ENCODE peak calls at places on chromosomes 7 and 10, in seven cellular contexts. One of them, this sample, is unnamed.

GRCh38 chr7:150489812-150490211 is 24.9 kb upstream of the GIMAP7 start:
- DNase-seq in HepG2: no peak
- DNase-seq in HCT116: no peak
- DNase-seq in SK-N-SH: no peak
- DNase-seq in K562: no peak
- DNase-seq in H1: no peak
- DNase-seq in GM12878: no peak
- DNase-seq in this sample: no peak

GRCh38 chr10:51095444-51095843 is 21.2 kb downstream of the PRKG1 start:
- DNase-seq in HepG2: no peak
- DNase-seq in HCT116: no peak
- DNase-seq in SK-N-SH: no peak
- DNase-seq in K562: no peak
- DNase-seq in H1: no peak
- DNase-seq in GM12878: no peak
- DNase-seq in this sample: no peak

GRCh38 chr10:122232781-122233180 is 38.3 kb upstream of the BTBD16 start:
- DNase-seq in HepG2: no peak
- DNase-seq in HCT116: no peak
- DNase-seq in SK-N-SH: no peak
- DNase-seq in K562: no peak
- DNase-seq in H1: no peak
- DNase-seq in GM12878: no peak
- DNase-seq in this sample: no peak

GRCh38 chr10:72756674-72757385 is 64.9 kb downstream of the MCU start:
- DNase-seq in HepG2: no peak
- DNase-seq in HCT116: no peak
- DNase-seq in SK-N-SH: no peak
- DNase-seq in K562: no peak
- DNase-seq in H1: no peak
- DNase-seq in GM12878: no peak
- DNase-seq in this sample: no peak

GRCh38 chr7:45881759-45882464 is 6.4 kb upstream of the IGFBP1 start:
- DNase-seq in HepG2: peak; percentile 98
- DNase-seq in HCT116: no peak
- DNase-seq in SK-N-SH: no peak
- DNase-seq in K562: no peak
- DNase-seq in H1: no peak
- DNase-seq in GM12878: no peak
- DNase-seq in this sample: no peak

GRCh38 chr7:27191716-27192545 is 6.9 kb upstream of the HOXA11 start:
- DNase-seq in HepG2: no peak
- DNase-seq in HCT116: no peak
- DNase-seq in SK-N-SH: no peak
- DNase-seq in K562: no peak
- DNase-seq in H1: peak; percentile 72
- DNase-seq in GM12878: no peak
- DNase-seq in this sample: no peak

GRCh38 chr10:24349379-24350110 is 140.6 kb downstream of the KIAA1217 start:
- DNase-seq in HepG2: no peak
- DNase-seq in HCT116: no peak
- DNase-seq in SK-N-SH: no peak
- DNase-seq in K562: no peak
- DNase-seq in H1: no peak
- DNase-seq in GM12878: no peak
- DNase-seq in this sample: no peak

GRCh38 chr7:140010194-140010895 is 52.4 kb downstream of the PARP12 start:
- DNase-seq in HepG2: no peak
- DNase-seq in HCT116: no peak
- DNase-seq in SK-N-SH: peak; percentile 93
- DNase-seq in K562: no peak
- DNase-seq in H1: no peak
- DNase-seq in GM12878: no peak
- DNase-seq in this sample: no peak

GRCh38 chr7:19939746-19940145 is 166.3 kb upstream of the TMEM196 start:
- DNase-seq in HepG2: no peak
- DNase-seq in HCT116: no peak
- DNase-seq in SK-N-SH: no peak
- DNase-seq in K562: no peak
- DNase-seq in H1: no peak
- DNase-seq in GM12878: no peak
- DNase-seq in this sample: no peak

GRCh38 chr7:99551329-99551728 is 585 bp downstream of the FAM200A start:
- DNase-seq in HepG2: no peak
- DNase-seq in HCT116: no peak
- DNase-seq in SK-N-SH: peak; percentile 57
- DNase-seq in K562: no peak
- DNase-seq in H1: no peak
- DNase-seq in GM12878: no peak
- DNase-seq in this sample: no peak

GRCh38 chr7:137592232-137592896 is 248.8 kb upstream of the PTN start:
- DNase-seq in HepG2: peak; percentile 46
- DNase-seq in HCT116: peak; percentile 22
- DNase-seq in SK-N-SH: peak; percentile 74
- DNase-seq in K562: peak; percentile 76
- DNase-seq in H1: peak; percentile 62
- DNase-seq in GM12878: no peak
- DNase-seq in this sample: peak; percentile 78

GRCh38 chr10:103923502-103923901 is 5.5 kb upstream of the STN1 start:
- DNase-seq in HepG2: peak; percentile 37
- DNase-seq in HCT116: no peak
- DNase-seq in SK-N-SH: no peak
- DNase-seq in K562: no peak
- DNase-seq in H1: no peak
- DNase-seq in GM12878: no peak
- DNase-seq in this sample: no peak

GRCh38 chr10:103977204-103977603 is 10.3 kb downstream of the SLK start:
- DNase-seq in HepG2: no peak
- DNase-seq in HCT116: no peak
- DNase-seq in SK-N-SH: no peak
- DNase-seq in K562: no peak
- DNase-seq in H1: no peak
- DNase-seq in GM12878: no peak
- DNase-seq in this sample: no peak

GRCh38 chr10:102620138-102620591 is 24.1 kb upstream of the TRIM8 start:
- DNase-seq in HepG2: no peak
- DNase-seq in HCT116: no peak
- DNase-seq in SK-N-SH: no peak
- DNase-seq in K562: no peak
- DNase-seq in H1: no peak
- DNase-seq in GM12878: no peak
- DNase-seq in this sample: no peak

GRCh38 chr10:47403401-47404318 is 19.6 kb upstream of the ZNF488 start:
- DNase-seq in HepG2: no peak
- DNase-seq in HCT116: no peak
- DNase-seq in SK-N-SH: no peak
- DNase-seq in K562: no peak
- DNase-seq in H1: peak; percentile 50
- DNase-seq in GM12878: no peak
- DNase-seq in this sample: no peak

GRCh38 chr7:29239638-29240037 is 45.1 kb downstream of the CHN2 start:
- DNase-seq in HepG2: no peak
- DNase-seq in HCT116: no peak
- DNase-seq in SK-N-SH: no peak
- DNase-seq in K562: peak; percentile 28
- DNase-seq in H1: peak; percentile 58
- DNase-seq in GM12878: no peak
- DNase-seq in this sample: no peak

GRCh38 chr7:670501-671390 is 55.8 kb upstream of the DNAAF5 start:
- DNase-seq in HepG2: no peak
- DNase-seq in HCT116: no peak
- DNase-seq in SK-N-SH: no peak
- DNase-seq in K562: no peak
- DNase-seq in H1: no peak
- DNase-seq in GM12878: no peak
- DNase-seq in this sample: no peak

GRCh38 chr7:665751-666453 is 60.6 kb upstream of the DNAAF5 start:
- DNase-seq in HepG2: no peak
- DNase-seq in HCT116: no peak
- DNase-seq in SK-N-SH: peak; percentile 88
- DNase-seq in K562: no peak
- DNase-seq in H1: peak; percentile 73
- DNase-seq in GM12878: no peak
- DNase-seq in this sample: no peak

GRCh38 chr7:666454-667292 is 59.8 kb upstream of the DNAAF5 start:
- DNase-seq in HepG2: no peak
- DNase-seq in HCT116: no peak
- DNase-seq in SK-N-SH: no peak
- DNase-seq in K562: no peak
- DNase-seq in H1: no peak
- DNase-seq in GM12878: no peak
- DNase-seq in this sample: no peak

GRCh38 chr7:668958-669357 is 57.5 kb upstream of the DNAAF5 start:
- DNase-seq in HepG2: no peak
- DNase-seq in HCT116: no peak
- DNase-seq in SK-N-SH: no peak
- DNase-seq in K562: no peak
- DNase-seq in H1: no peak
- DNase-seq in GM12878: no peak
- DNase-seq in this sample: no peak

GRCh38 chr7:668139-668871 is 58.2 kb upstream of the DNAAF5 start:
- DNase-seq in HepG2: no peak
- DNase-seq in HCT116: no peak
- DNase-seq in SK-N-SH: no peak
- DNase-seq in K562: no peak
- DNase-seq in H1: no peak
- DNase-seq in GM12878: no peak
- DNase-seq in this sample: no peak
- TF ChIP-seq JUND in HepG2: no peak
- TF ChIP-seq JUND in HCT116: no peak
- TF ChIP-seq JUND in SK-N-SH: no peak
- TF ChIP-seq JUND in K562: no peak
- TF ChIP-seq JUND in H1: no peak
- TF ChIP-seq JUND in GM12878: no peak
- TF ChIP-seq JUND in this sample: no peak

DNA sequence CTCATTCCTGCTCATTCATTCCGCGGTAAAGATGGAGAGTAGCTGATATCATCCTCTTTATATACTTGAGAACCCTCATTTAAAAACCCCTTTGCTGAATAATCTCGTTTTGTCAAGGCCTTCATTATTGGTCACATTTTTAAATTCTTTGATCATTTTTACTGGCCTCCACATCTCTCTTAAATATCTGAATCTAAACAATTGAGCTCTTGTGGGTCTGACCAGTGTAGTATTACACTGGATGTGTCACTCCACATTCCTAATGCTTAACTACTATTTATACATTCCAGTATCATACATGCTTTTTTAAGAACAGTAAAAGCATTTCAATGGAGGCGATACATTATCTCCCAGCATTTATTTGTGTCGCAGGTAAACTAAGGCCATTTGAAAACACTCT is 12.6 kb upstream of the PRPS1L1 start:
- DNase-seq in HepG2: no peak
- DNase-seq in HCT116: no peak
- DNase-seq in SK-N-SH: no peak
- DNase-seq in K562: no peak
- DNase-seq in H1: no peak
- DNase-seq in GM12878: no peak
- DNase-seq in this sample: no peak
- TF ChIP-seq JUND in HepG2: no peak
- TF ChIP-seq JUND in HCT116: no peak
- TF ChIP-seq JUND in SK-N-SH: peak; percentile 71
- TF ChIP-seq JUND in K562: no peak
- TF ChIP-seq JUND in H1: no peak
- TF ChIP-seq JUND in GM12878: no peak
- TF ChIP-seq JUND in this sample: no peak

DNA sequence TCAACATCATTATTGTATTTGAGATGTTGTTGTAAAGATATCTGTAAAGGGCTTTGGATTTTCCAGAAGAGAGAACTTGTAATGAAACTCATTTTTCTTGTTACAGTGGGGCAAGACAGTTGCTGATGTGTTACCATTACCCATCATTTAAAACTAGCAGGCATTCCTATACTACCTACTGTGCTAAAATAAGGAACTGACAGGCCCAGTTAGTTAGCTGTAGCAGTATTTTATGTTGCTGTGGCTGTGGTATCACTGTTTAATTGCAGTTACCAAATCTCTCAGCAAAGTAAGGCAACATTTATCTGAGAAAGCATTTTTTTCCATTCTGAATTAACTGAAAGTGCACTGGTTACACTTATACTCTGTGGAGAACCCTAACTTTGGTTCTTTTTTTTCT is 9.9 kb downstream of the ST7 start:
- DNase-seq in HepG2: no peak
- DNase-seq in HCT116: no peak
- DNase-seq in SK-N-SH: no peak
- DNase-seq in K562: no peak
- DNase-seq in H1: no peak
- DNase-seq in GM12878: no peak
- DNase-seq in this sample: no peak
- TF ChIP-seq JUND in HepG2: no peak
- TF ChIP-seq JUND in HCT116: no peak
- TF ChIP-seq JUND in SK-N-SH: no peak
- TF ChIP-seq JUND in K562: no peak
- TF ChIP-seq JUND in H1: no peak
- TF ChIP-seq JUND in GM12878: no peak
- TF ChIP-seq JUND in this sample: no peak

GRCh38 chr7:70542750-70543376 is 589.1 kb upstream of the GALNT17 start:
- DNase-seq in HepG2: no peak
- DNase-seq in HCT116: no peak
- DNase-seq in SK-N-SH: no peak
- DNase-seq in K562: no peak
- DNase-seq in H1: no peak
- DNase-seq in GM12878: no peak
- DNase-seq in this sample: no peak
- TF ChIP-seq JUND in HepG2: no peak
- TF ChIP-seq JUND in HCT116: no peak
- TF ChIP-seq JUND in SK-N-SH: no peak
- TF ChIP-seq JUND in K562: no peak
- TF ChIP-seq JUND in H1: no peak
- TF ChIP-seq JUND in GM12878: no peak
- TF ChIP-seq JUND in this sample: no peak

GRCh38 chr7:47571355-47572100 is 10.4 kb downstream of the TNS3 start:
- DNase-seq in HepG2: peak; percentile 90
- DNase-seq in HCT116: no peak
- DNase-seq in SK-N-SH: peak; percentile 64
- DNase-seq in K562: no peak
- DNase-seq in H1: no peak
- DNase-seq in GM12878: no peak
- DNase-seq in this sample: peak; percentile 73

GRCh38 chr7:47572101-47572460 is 9.8 kb downstream of the TNS3 start:
- DNase-seq in HepG2: no peak
- DNase-seq in HCT116: no peak
- DNase-seq in SK-N-SH: no peak
- DNase-seq in K562: no peak
- DNase-seq in H1: no peak
- DNase-seq in GM12878: no peak
- DNase-seq in this sample: peak; percentile 78

GRCh38 chr7:47574473-47575328 is 7.2 kb downstream of the TNS3 start:
- DNase-seq in HepG2: peak; percentile 74
- DNase-seq in HCT116: no peak
- DNase-seq in SK-N-SH: no peak
- DNase-seq in K562: no peak
- DNase-seq in H1: no peak
- DNase-seq in GM12878: peak; percentile 56
- DNase-seq in this sample: no peak

GRCh38 chr7:47573758-47574472 is 8.0 kb downstream of the TNS3 start:
- DNase-seq in HepG2: peak; percentile 82
- DNase-seq in HCT116: no peak
- DNase-seq in SK-N-SH: peak; percentile 79
- DNase-seq in K562: no peak
- DNase-seq in H1: no peak
- DNase-seq in GM12878: no peak
- DNase-seq in this sample: no peak

GRCh38 chr7:47572939-47573757 is 8.8 kb downstream of the TNS3 start:
- DNase-seq in HepG2: peak; percentile 45
- DNase-seq in HCT116: no peak
- DNase-seq in SK-N-SH: no peak
- DNase-seq in K562: no peak
- DNase-seq in H1: no peak
- DNase-seq in GM12878: no peak
- DNase-seq in this sample: no peak
- TF ChIP-seq JUND in HepG2: no peak
- TF ChIP-seq JUND in HCT116: no peak
- TF ChIP-seq JUND in SK-N-SH: no peak
- TF ChIP-seq JUND in K562: no peak
- TF ChIP-seq JUND in H1: no peak
- TF ChIP-seq JUND in GM12878: no peak
- TF ChIP-seq JUND in this sample: no peak

This sample was measured in T47D.